ENCODE peak calls at places on chromosomes 16 and 17, in nine cellular contexts. V is HAP-1; B is AG09309; Y is activated CD8-positive, alpha-beta memory T cell treated with anti-CD3 and anti-CD28 coated beads for 48 hours; I is ascending aorta; P is stomach; J is fibroblast of lung; L is T-cell; D is HEK293T. X is an unnamed sample.

GRCh38 chr17:27870345-27870744 is 22.8 kb downstream of the LYRM9 start:
- DNase-seq in V (no peak), B (no peak), Y (no peak), I (no peak), P (no peak), J (no peak), L (no peak), D (no peak), X (no peak)

GRCh38 chr17:74903034-74903433 is 9.6 kb upstream of the FADS6 start:
- DNase-seq in V (no peak), B (no peak), Y (no peak), I (no peak), P (no peak), J (no peak), L (no peak), D (no peak), X (no peak)

GRCh38 chr16:12002447-12003006 is 26.0 kb downstream of the SNX29 start:
- DNase-seq in V (no peak), B (no peak), Y (no peak), I (no peak), P (no peak), J (peak), L (no peak), D (no peak), X (peak)

GRCh38 chr17:42522798-42523278 is 13.2 kb upstream of the NAGLU start:
- DNase-seq in V (no peak), B (no peak), Y (no peak), I (no peak), P (no peak), J (no peak), L (no peak), D (no peak), X (no peak)

GRCh38 chr17:4901648-4902344 is 1.1 kb downstream of the CHRNE start:
- DNase-seq in V (no peak), B (no peak), Y (no peak), I (no peak), P (no peak), J (peak), L (peak), D (no peak), X (no peak)

GRCh38 chr16:70650216-70650615 is 3.9 kb downstream of the IL34 start:
- DNase-seq in V (no peak), B (no peak), Y (no peak), I (no peak), P (no peak), J (no peak), L (no peak), D (no peak), X (no peak)

GRCh38 chr16:87271256-87271655 is 45.9 kb downstream of the C16orf95 start:
- DNase-seq in V (no peak), B (no peak), Y (no peak), I (no peak), P (no peak), J (no peak), L (no peak), D (no peak), X (no peak)

GRCh38 chr17:17682737-17683675 is 1.7 kb downstream of the RAI1 start:
- DNase-seq in V (peak), B (peak), Y (peak), I (no peak), P (peak), J (peak), L (peak), D (peak), X (peak)

GRCh38 chr17:32622540-32622939 is 135.7 kb downstream of the CDK5R1 start:
- DNase-seq in V (no peak), B (no peak), Y (no peak), I (no peak), P (no peak), J (no peak), L (no peak), D (no peak), X (no peak)

GRCh38 chr16:89845417-89845816 is 17.1 kb downstream of the SPIRE2 start:
- DNase-seq in V (no peak), B (no peak), Y (no peak), I (no peak), P (no peak), J (no peak), L (peak), D (no peak), X (no peak)

GRCh38 chr16:86222965-86223551 is 287.3 kb upstream of the FOXF1 start:
- DNase-seq in V (no peak), B (peak), Y (no peak), I (no peak), P (peak), J (peak), L (no peak), D (no peak), X (peak)

GRCh38 chr17:2175294-2175628 is 120.4 kb downstream of the HIC1 start:
- DNase-seq in V (no peak), B (no peak), Y (no peak), I (no peak), P (no peak), J (no peak), L (no peak), D (no peak), X (no peak)

GRCh38 chr16:49484454-49484853 is 110.8 kb downstream of the C16orf78 start:
- DNase-seq in V (peak), B (no peak), Y (no peak), I (peak), P (peak), J (no peak), L (no peak), D (peak), X (no peak)

GRCh38 chr17:82218349-82219075 is 5.9 kb upstream of the CCDC57 start:
- DNase-seq in V (no peak), B (no peak), Y (no peak), I (no peak), P (no peak), J (no peak), L (no peak), D (no peak), X (no peak)